ENCODE peak calls at places on chromosomes 11 and 22, in four cellular contexts. U, S, B and R are unnamed samples.

GRCh38 chr22:43310311-43310710 is 32.9 kb downstream of the SCUBE1 start:
- DNase-seq in U (peak), S (no peak), B (no peak), R (no peak)

GRCh38 chr11:42524534-42525227 is 787.1 kb upstream of the API5 start:
- DNase-seq in U (no peak), S (no peak), B (peak), R (peak)

GRCh38 chr11:10622957-10623787 is 54.7 kb upstream of the LYVE1 start:
- DNase-seq in U (peak), S (no peak), B (no peak), R (no peak)

GRCh38 chr22:36334838-36335603 is 52.7 kb downstream of the MYH9 start:
- DNase-seq in U (peak), S (no peak), B (peak), R (no peak)

GRCh38 chr11:9214765-9215164 is 50.4 kb downstream of the DENND5A start:
- DNase-seq in U (no peak), S (no peak), B (no peak), R (no peak)

GRCh38 chr11:46513934-46514342 is 79.9 kb downstream of the AMBRA1 start:
- DNase-seq in U (peak), S (no peak), B (peak), R (peak)

GRCh38 chr22:42934338-42934737 is 77.3 kb upstream of the ARFGAP3 start:
- DNase-seq in U (peak), S (no peak), B (no peak), R (no peak)

GRCh38 chr11:22828373-22828772 is 1.2 kb downstream of the SVIP start:
- DNase-seq in U (no peak), S (no peak), B (no peak), R (no peak)

GRCh38 chr22:37218771-37219411 is 6.6 kb upstream of the SSTR3 start:
- DNase-seq in U (no peak), S (no peak), B (no peak), R (no peak)

GRCh38 chr11:6650980-6651379 is 4.6 kb downstream of the DCHS1 start:
- DNase-seq in U (no peak), S (no peak), B (no peak), R (no peak)

GRCh38 chr22:43734370-43735005 is 77.6 kb downstream of the EFCAB6 start:
- DNase-seq in U (no peak), S (no peak), B (no peak), R (no peak)

GRCh38 chr11:72430743-72431570 is 3.4 kb downstream of the CLPB start:
- DNase-seq in U (no peak), S (peak), B (peak), R (peak)

GRCh38 chr22:20204281-20204680 is 53.4 kb upstream of the CCDC188 start:
- DNase-seq in U (no peak), S (no peak), B (no peak), R (no peak)

GRCh38 chr22:40462195-40462988 is 92.0 kb downstream of the SGSM3 start:
- DNase-seq in U (no peak), S (no peak), B (no peak), R (no peak)

GRCh38 chr11:100929377-100929776 is 200.2 kb downstream of the PGR start:
- DNase-seq in U (no peak), S (no peak), B (peak), R (peak)

GRCh38 chr22:29788339-29789279 is 21.4 kb downstream of the UQCR10 start:
- DNase-seq in U (no peak), S (no peak), B (no peak), R (no peak)

GRCh38 chr11:72591785-72592490 is 82.3 kb downstream of the PDE2A start:
- DNase-seq in U (no peak), S (no peak), B (no peak), R (no peak)

GRCh38 chr11:75813126-75813525 is 1.9 kb upstream of the UVRAG start:
- DNase-seq in U (no peak), S (no peak), B (peak), R (no peak)

GRCh38 chr11:75813622-75814039 is 1.4 kb upstream of the UVRAG start:
- DNase-seq in U (no peak), S (no peak), B (peak), R (no peak)

GRCh38 chr11:75815345-75815983 is 454 bp downstream of the UVRAG start:
- DNase-seq in U (peak), S (peak), B (no peak), R (peak)

GRCh38 chr11:75814369-75814685 is 683 bp upstream of the UVRAG start:
- DNase-seq in U (no peak), S (no peak), B (no peak), R (no peak)

GRCh38 chr11:75814686-75815344 is at the start of gene UVRAG:
- DNase-seq in U (peak), S (peak), B (peak), R (peak)
- H3K27ac ChIP-seq in U (peak), S (peak), B (peak), R (peak)

GRCh38 chr11:47524200-47524874 is 28.6 kb downstream of the CELF1 start:
- DNase-seq in U (peak), S (no peak), B (peak), R (peak)
- H3K27ac ChIP-seq in U (peak), S (no peak), B (peak), R (peak)

GRCh38 chr11:117219995-117220394 is 11.9 kb downstream of the PCSK7 start:
- DNase-seq in U (no peak), S (no peak), B (no peak), R (no peak)
- H3K27ac ChIP-seq in U (peak), S (no peak), B (no peak), R (no peak)

GRCh38 chr11:112082729-112083128 is 3.8 kb downstream of the TIMM8B start:
- DNase-seq in U (no peak), S (no peak), B (peak), R (no peak)
- H3K27ac ChIP-seq in U (no peak), S (no peak), B (no peak), R (no peak)

DNA sequence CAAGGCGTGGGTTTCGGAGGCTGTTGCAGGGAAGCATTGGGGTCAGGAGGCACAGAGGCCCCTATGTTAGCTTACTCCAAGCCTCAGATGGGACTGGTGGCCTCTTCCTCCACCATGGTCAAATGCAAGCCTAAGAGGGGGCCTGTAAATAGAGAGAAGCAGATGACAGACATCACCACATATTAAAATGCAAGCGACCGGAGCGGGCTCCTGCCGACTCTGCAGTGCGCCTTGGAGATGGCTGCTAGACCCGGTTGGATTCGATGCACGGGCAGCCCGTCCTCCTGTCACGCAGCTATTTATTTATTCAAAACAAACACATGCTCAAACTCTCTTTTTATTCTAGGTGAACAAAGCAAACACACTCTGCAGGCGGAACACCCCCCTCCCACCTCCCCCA is 208.0 kb downstream of the DSCAML1 start:
- DNase-seq in U (no peak), S (no peak), B (no peak), R (no peak)
- H3K27ac ChIP-seq in U (no peak), S (no peak), B (no peak), R (no peak)

GRCh38 chr22:23213581-23214341 is 33.5 kb downstream of the BCR start:
- DNase-seq in U (peak), S (no peak), B (no peak), R (no peak)
- H3K27ac ChIP-seq in U (no peak), S (no peak), B (no peak), R (peak)

DNA sequence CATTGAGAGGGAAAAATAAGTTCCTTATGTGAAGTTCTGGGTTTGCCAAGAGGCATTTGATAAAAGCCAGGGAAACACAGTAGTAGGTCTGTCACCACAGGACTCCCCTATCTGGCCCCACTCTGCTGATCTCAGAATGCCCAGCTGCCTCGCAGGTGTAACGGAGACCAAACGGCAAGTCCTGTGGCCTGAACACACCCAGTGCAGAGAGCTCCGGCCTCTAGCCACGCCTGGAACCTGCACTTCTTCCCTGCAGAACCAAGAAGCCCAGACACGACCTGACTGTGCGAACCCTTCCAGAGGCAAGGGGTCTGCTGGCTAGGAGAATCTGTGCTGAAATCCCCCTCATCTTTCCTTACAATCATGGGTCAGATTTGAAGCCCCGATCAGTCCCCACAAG is 432.8 kb upstream of the B3GAT1 start:
- DNase-seq in U (no peak), S (no peak), B (no peak), R (no peak)
- H3K27ac ChIP-seq in U (no peak), S (no peak), B (no peak), R (no peak)

DNA sequence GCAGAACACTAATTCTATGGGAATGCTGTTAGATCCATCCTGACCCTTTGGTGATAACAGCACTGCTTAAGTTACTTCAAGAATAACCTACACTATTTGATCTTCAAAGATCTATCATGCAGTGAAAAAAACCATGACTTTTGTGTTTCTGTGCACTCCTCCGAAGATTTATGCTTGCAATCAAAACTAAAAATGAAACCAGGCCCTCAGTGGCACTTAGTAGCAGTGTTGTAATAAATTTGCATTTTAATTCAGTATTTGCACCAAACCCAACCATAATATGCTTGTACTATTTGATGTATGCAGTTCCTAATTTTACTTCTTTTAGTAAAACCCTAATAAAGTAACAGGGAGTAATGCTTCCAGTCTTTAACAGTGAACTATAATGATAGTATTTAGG is 130.7 kb downstream of the SOX6 start:
- DNase-seq in U (no peak), S (no peak), B (no peak), R (no peak)
- H3K27ac ChIP-seq in U (no peak), S (no peak), B (no peak), R (no peak)

GRCh38 chr22:46596032-46596441 is 24.1 kb upstream of the GRAMD4 start:
- DNase-seq in U (no peak), S (no peak), B (no peak), R (no peak)
- H3K27ac ChIP-seq in U (no peak), S (no peak), B (no peak), R (no peak)

GRCh38 chr11:75399344-75400109 is at the start of gene RPS3:
- DNase-seq in U (peak), S (peak), B (peak), R (peak)
- H3K27ac ChIP-seq in U (no peak), S (peak), B (peak), R (peak)